ENCODE peak calls at places on chromosomes 11 and 22, in seven cellular contexts. L is iPS DF 6.9; X is pancreas; B is CD4-positive, alpha-beta T cell; K is mucosa of descending colon; O is dermis microvascular lymphatic vessel endothelial cell; G is naive thymus-derived CD8-positive, alpha-beta T cell. R is an unnamed sample.

GRCh38 chr11:61541568-61541967 is 33.0 kb downstream of the LRRC10B start:
- DNase-seq in L (peak), X (no peak), B (no peak), K (no peak), O (no peak), G (no peak), R (no peak)

GRCh38 chr11:120031156-120031555 is 106.8 kb downstream of the TRIM29 start:
- DNase-seq in L (no peak), X (no peak), B (no peak), K (no peak), O (no peak), G (no peak), R (no peak)

GRCh38 chr11:3616721-3617460 is 24.9 kb downstream of the ART5 start:
- DNase-seq in L (no peak), X (no peak), B (no peak), K (no peak), O (no peak), G (no peak), R (no peak)

GRCh38 chr11:103344886-103345285 is 235.7 kb downstream of the DYNC2H1 start:
- DNase-seq in L (no peak), X (no peak), B (no peak), K (no peak), O (no peak), G (no peak), R (no peak)

GRCh38 chr11:83677730-83678129 is 391.6 kb upstream of the CCDC90B start:
- DNase-seq in L (no peak), X (no peak), B (no peak), K (no peak), O (no peak), G (no peak), R (no peak)

GRCh38 chr22:49570032-49570848 is 257.4 kb downstream of the BRD1 start:
- DNase-seq in L (no peak), X (peak), B (no peak), K (no peak), O (no peak), G (no peak), R (no peak)

GRCh38 chr22:50537765-50538164 is 7.9 kb upstream of the KLHDC7B start:
- DNase-seq in L (no peak), X (no peak), B (no peak), K (peak), O (no peak), G (no peak), R (no peak)

GRCh38 chr22:30294066-30294465 is 4.8 kb upstream of the CASTOR1 start:
- DNase-seq in L (no peak), X (no peak), B (no peak), K (no peak), O (no peak), G (no peak), R (no peak)

GRCh38 chr22:25970348-25970995 is 198.8 kb upstream of the SEZ6L start:
- DNase-seq in L (no peak), X (no peak), B (no peak), K (no peak), O (no peak), G (no peak), R (no peak)

GRCh38 chr11:45238724-45239123 is 47.4 kb downstream of the SYT13 start:
- DNase-seq in L (no peak), X (no peak), B (no peak), K (no peak), O (no peak), G (no peak), R (no peak)

GRCh38 chr11:65183201-65183891 is 1.6 kb downstream of the CAPN1 start:
- DNase-seq in L (no peak), X (no peak), B (no peak), K (peak), O (no peak), G (no peak), R (no peak)

R was measured in adrenal gland.